ENCODE peak calls at places on chromosomes 16 and 17, in five cellular contexts. L is A549, U is sigmoid colon, Z is ovary, H is esophagus muscularis mucosa. V is an unnamed sample.

GRCh38 chr17:230371-230770 is 48.9 kb upstream of the DOC2B start:
- DNase-seq in L (no peak), U (peak; percentile 32), Z (peak; percentile 16), H (no peak), V (no peak)

GRCh38 chr17:76501018-76501826 is at the start of gene RHBDF2:
- DNase-seq in L (peak; percentile 87), U (peak; percentile 93), Z (peak; percentile 96), H (peak; percentile 95), V (peak; percentile 79)

GRCh38 chr16:80583466-80583865 is 42.7 kb downstream of the DYNLRB2 start:
- DNase-seq in L (no peak), U (no peak), Z (no peak), H (no peak), V (no peak)

GRCh38 chr16:82050909-82051357 is 15.9 kb downstream of the HSD17B2 start:
- DNase-seq in L (no peak), U (no peak), Z (no peak), H (no peak), V (no peak)

GRCh38 chr17:65554568-65555223 is 6.8 kb downstream of the AXIN2 start:
- DNase-seq in L (no peak), U (peak; percentile 84), Z (no peak), H (no peak), V (no peak)

GRCh38 chr16:74999683-75000480 is 1.1 kb downstream of the ZNRF1 start:
- DNase-seq in L (no peak), U (peak; percentile 80), Z (peak; percentile 71), H (no peak), V (no peak)

GRCh38 chr16:14401839-14402115 is 228.3 kb downstream of the PARN start:
- DNase-seq in L (peak; percentile 38), U (no peak), Z (peak; percentile 63), H (no peak), V (no peak)

GRCh38 chr16:82630688-82631087 is 3.9 kb downstream of the CDH13 start:
- DNase-seq in L (no peak), U (peak; percentile 13), Z (no peak), H (no peak), V (no peak)

GRCh38 chr17:7589891-7590611 is at the start of gene SOX15:
- DNase-seq in L (no peak), U (no peak), Z (no peak), H (no peak), V (no peak)

GRCh38 chr17:62827722-62828498 is 19.8 kb upstream of the MARCHF10 start:
- DNase-seq in L (no peak), U (no peak), Z (no peak), H (peak; percentile 14), V (no peak)

GRCh38 chr16:21001262-21001661 is 100.7 kb downstream of the LYRM1 start:
- DNase-seq in L (peak; percentile 47), U (no peak), Z (no peak), H (peak; percentile 70), V (no peak)

GRCh38 chr16:63188076-63188771 is 1152.0 kb upstream of the CDH8 start:
- DNase-seq in L (no peak), U (no peak), Z (no peak), H (no peak), V (no peak)

GRCh38 chr17:9893606-9894005 is 11.5 kb downstream of the RCVRN start:
- DNase-seq in L (no peak), U (no peak), Z (no peak), H (no peak), V (no peak)

GRCh38 chr17:73311428-73311780 is 397 bp downstream of the CDC42EP4 start:
- DNase-seq in L (no peak), U (peak; percentile 79), Z (no peak), H (no peak), V (no peak)

GRCh38 chr17:72891627-72892026 is 200.9 kb downstream of the SLC39A11 start:
- DNase-seq in L (no peak), U (no peak), Z (no peak), H (no peak), V (no peak)

GRCh38 chr16:81445143-81445922 is 725 bp downstream of the CMIP start:
- DNase-seq in L (no peak), U (peak; percentile 78), Z (peak; percentile 69), H (no peak), V (no peak)

GRCh38 chr17:73644145-73645049 is at the start of gene SDK2:
- DNase-seq in L (peak; percentile 42), U (no peak), Z (no peak), H (no peak), V (no peak)

GRCh38 chr17:8935194-8935593 is 30.3 kb downstream of the PIK3R5 start:
- DNase-seq in L (peak; percentile 26), U (no peak), Z (no peak), H (no peak), V (no peak)

GRCh38 chr16:54266363-54266955 is 20.1 kb downstream of the IRX3 start:
- DNase-seq in L (no peak), U (no peak), Z (no peak), H (no peak), V (no peak)

GRCh38 chr17:74453665-74454196 is 12.7 kb upstream of the CD300A start:
- DNase-seq in L (peak; percentile 77), U (no peak), Z (no peak), H (no peak), V (no peak)

GRCh38 chr16:19429271-19429670 is 11.6 kb downstream of the TMC5 start:
- DNase-seq in L (peak; percentile 44), U (no peak), Z (no peak), H (no peak), V (no peak)

GRCh38 chr16:27515874-27516353 is 33.8 kb downstream of the GTF3C1 start:
- DNase-seq in L (peak; percentile 48), U (no peak), Z (no peak), H (no peak), V (no peak)

GRCh38 chr16:50666658-50667496 is 14.2 kb downstream of the SNX20 start:
- DNase-seq in L (no peak), U (no peak), Z (no peak), H (no peak), V (no peak)

GRCh38 chr17:62910277-62910676 is 55.8 kb upstream of the TANC2 start:
- DNase-seq in L (no peak), U (no peak), Z (no peak), H (no peak), V (no peak)

GRCh38 chr16:79042886-79043285 is 557.7 kb downstream of the MAF start:
- DNase-seq in L (no peak), U (no peak), Z (no peak), H (no peak), V (no peak)

GRCh38 chr16:56307534-56307873 is 116.2 kb downstream of the GNAO1 start:
- DNase-seq in L (no peak), U (no peak), Z (no peak), H (no peak), V (no peak)

GRCh38 chr17:29151567-29151966 is 28.6 kb downstream of the MYO18A start:
- DNase-seq in L (peak; percentile 58), U (no peak), Z (no peak), H (no peak), V (no peak)

GRCh38 chr17:72008236-72008874 is 112.5 kb upstream of the SOX9 start:
- DNase-seq in L (no peak), U (no peak), Z (no peak), H (no peak), V (no peak)

GRCh38 chr16:69326172-69326873 is 4.1 kb downstream of the PDF start:
- DNase-seq in L (no peak), U (no peak), Z (no peak), H (no peak), V (no peak)
- TF ChIP-seq EP300 in L (no peak), U (no peak), Z (no peak), H (no peak), V (no peak)

DNA sequence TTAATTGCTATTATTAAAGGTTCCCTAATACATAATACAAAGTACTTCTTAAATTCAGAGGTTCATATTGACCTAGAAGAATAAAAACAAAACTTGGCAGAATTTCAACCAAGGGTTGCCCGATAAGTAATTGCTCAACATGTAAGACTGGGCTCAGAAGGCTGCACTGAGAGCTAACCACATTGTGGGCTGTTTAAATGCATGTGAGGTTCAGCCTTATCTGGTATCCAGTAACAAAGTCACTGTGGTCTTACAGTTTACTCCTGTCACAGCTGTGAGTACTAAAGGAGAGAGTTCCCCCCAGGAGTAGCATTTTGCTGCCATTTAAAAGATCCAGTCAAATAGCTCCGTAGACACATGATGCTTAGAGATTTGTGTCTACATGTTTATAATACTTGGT is 1.6 kb upstream of the DHRS11 start:
- DNase-seq in L (no peak), U (no peak), Z (no peak), H (no peak), V (no peak)
- TF ChIP-seq EP300 in L (no peak), U (no peak), Z (no peak), H (no peak), V (no peak)

GRCh38 chr17:12395733-12396354 is 269.8 kb upstream of the MYOCD start:
- DNase-seq in L (peak; percentile 61), U (no peak), Z (no peak), H (no peak), V (no peak)

GRCh38 chr17:12403881-12404398 is 261.8 kb upstream of the MYOCD start:
- DNase-seq in L (no peak), U (no peak), Z (no peak), H (no peak), V (no peak)

GRCh38 chr17:12402963-12403622 is 262.6 kb upstream of the MYOCD start:
- DNase-seq in L (peak; percentile 91), U (no peak), Z (no peak), H (no peak), V (no peak)

DNA sequence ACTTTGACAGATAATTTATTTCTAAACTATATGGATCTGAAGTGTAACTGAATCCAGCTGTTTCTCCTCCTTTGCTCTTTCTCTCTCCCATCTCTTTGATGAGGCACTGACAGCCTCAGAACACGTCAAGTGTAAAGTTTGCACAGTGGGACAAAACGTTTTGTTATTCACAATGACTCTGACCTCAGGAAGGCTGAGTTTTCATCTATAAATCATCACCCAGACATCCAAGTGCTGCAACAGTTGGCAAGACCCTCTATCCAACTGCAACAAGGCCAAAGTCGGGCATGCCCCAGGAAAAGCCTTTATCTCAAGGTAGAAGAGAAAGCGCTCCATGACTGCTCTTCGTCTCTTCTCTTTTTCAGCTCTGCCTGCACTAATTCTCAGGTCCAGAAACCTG is 267.1 kb upstream of the MYOCD start:
- DNase-seq in L (peak; percentile 41), U (no peak), Z (no peak), H (peak; percentile 91), V (no peak)
- TF ChIP-seq EP300 in L (peak; percentile 29), U (peak; percentile 85), Z (no peak), H (peak; percentile 92), V (no peak)

GRCh38 chr16:4846901-4847773 is at the start of the genes GLYR1 and UBN1:
- DNase-seq in L (peak; percentile 97), U (peak; percentile 99), Z (peak; percentile 100), H (peak; percentile 100), V (peak; percentile 99)
- TF ChIP-seq EP300 in L (no peak), U (no peak), Z (no peak), H (no peak), V (peak; percentile 92)

DNA sequence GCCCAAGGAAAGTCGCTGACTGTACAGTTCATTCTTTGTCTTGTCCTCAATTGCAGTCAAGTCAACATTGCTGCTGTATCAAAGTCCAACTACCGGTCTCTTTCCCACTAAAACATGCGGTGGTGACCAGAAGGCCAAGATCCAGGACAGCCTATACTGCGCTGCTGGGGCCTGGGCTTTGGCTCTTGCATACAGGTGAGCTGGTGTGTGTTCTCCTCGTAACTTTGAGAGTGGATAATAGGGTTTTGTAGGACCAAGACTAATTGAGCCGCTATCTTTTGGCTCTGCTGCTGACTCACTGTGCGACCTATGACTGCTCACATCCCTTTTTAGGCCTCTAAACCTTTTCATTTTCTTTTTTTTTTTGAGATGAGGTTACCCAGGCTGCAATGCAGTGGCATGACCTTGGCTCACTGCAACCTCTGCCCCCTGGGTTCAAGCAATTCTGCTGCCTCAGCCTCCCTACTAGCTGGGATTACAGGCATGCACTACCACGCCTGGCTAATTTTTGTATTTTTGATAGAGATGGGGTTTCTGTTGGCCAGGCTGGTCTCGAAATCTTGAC is 38.7 kb downstream of the PHKB start:
- DNase-seq in L (no peak), U (no peak), Z (no peak), H (no peak), V (no peak)
- TF ChIP-seq EP300 in L (no peak), U (no peak), Z (no peak), H (no peak), V (no peak)